ENCODE peak calls at places on chromosomes 3 and 15, in seven cellular contexts. D, F, O, R, P, X and Z are unnamed samples.
A peak's percentile ranks its signal among the peaks of the same experiment; 100 is the strongest.

GRCh38 chr3:31237887-31238286 is 294.8 kb upstream of the STT3B start:
- ATAC-seq in D (no peak), F (no peak), O (no peak), R (no peak), P (no peak), X (no peak), Z (no peak)

GRCh38 chr3:185702564-185703225 is 116.6 kb downstream of the SENP2 start:
- ATAC-seq in D (no peak), F (peak; percentile 70), O (no peak), R (no peak), P (peak; percentile 50), X (no peak), Z (no peak)

GRCh38 chr3:155154255-155154654 is 74.1 kb downstream of the MME start:
- ATAC-seq in D (no peak), F (no peak), O (no peak), R (no peak), P (no peak), X (no peak), Z (no peak)

GRCh38 chr15:89630260-89630659 is 25.0 kb downstream of the KIF7 start:
- ATAC-seq in D (no peak), F (no peak), O (no peak), R (no peak), P (no peak), X (no peak), Z (no peak)

GRCh38 chr3:24088782-24089181 is 143.7 kb downstream of the NR1D2 start:
- ATAC-seq in D (no peak), F (no peak), O (no peak), R (no peak), P (peak; percentile 75), X (no peak), Z (no peak)

GRCh38 chr3:4686619-4687018 is 193.5 kb downstream of the ITPR1 start:
- ATAC-seq in D (no peak), F (no peak), O (no peak), R (no peak), P (no peak), X (peak; percentile 23), Z (no peak)

GRCh38 chr3:124787490-124788195 is 57.4 kb downstream of the UMPS start:
- ATAC-seq in D (peak; percentile 6), F (no peak), O (no peak), R (no peak), P (peak; percentile 9), X (no peak), Z (no peak)

GRCh38 chr15:80034633-80035032 is 24.8 kb upstream of the ZFAND6 start:
- ATAC-seq in D (no peak), F (no peak), O (no peak), R (no peak), P (no peak), X (no peak), Z (no peak)

GRCh38 chr3:40290396-40290795 is 19.1 kb upstream of the EIF1B start:
- ATAC-seq in D (no peak), F (no peak), O (peak; percentile 71), R (peak; percentile 70), P (peak; percentile 29), X (no peak), Z (no peak)

GRCh38 chr3:39038165-39038564 is 13.6 kb downstream of the SCN11A start:
- ATAC-seq in D (no peak), F (no peak), O (no peak), R (no peak), P (no peak), X (no peak), Z (no peak)

GRCh38 chr3:194205675-194206133 is 69.8 kb downstream of the HES1 start:
- ATAC-seq in D (no peak), F (no peak), O (no peak), R (no peak), P (peak; percentile 47), X (peak; percentile 77), Z (no peak)

GRCh38 chr15:29054171-29055045 is 168.6 kb downstream of the APBA2 start:
- ATAC-seq in D (no peak), F (no peak), O (no peak), R (no peak), P (no peak), X (no peak), Z (no peak)

GRCh38 chr3:127908202-127908601 is 6.8 kb upstream of the KBTBD12 start:
- ATAC-seq in D (no peak), F (no peak), O (no peak), R (no peak), P (peak; percentile 67), X (peak; percentile 49), Z (peak; percentile 47)

DNA sequence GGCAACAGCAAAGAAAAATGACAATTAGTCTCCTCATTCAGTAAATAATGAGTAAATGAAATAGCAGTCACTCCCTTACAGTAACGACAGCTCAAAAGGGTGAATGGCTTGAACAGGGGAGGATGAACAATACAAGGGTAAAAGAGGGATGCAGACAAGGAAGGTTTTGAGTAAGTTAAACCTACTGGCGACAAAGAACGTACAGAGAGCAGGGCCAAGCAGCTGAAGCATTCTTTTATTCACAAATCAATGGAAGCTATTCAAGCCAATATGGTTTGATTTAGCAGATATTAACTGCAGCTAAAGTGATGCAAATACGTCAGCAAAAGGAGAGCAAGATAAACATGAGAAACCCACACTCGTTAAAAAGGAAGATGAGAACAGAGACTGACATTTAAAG is 90.7 kb upstream of the ICE2 start:
- ATAC-seq in D (no peak), F (no peak), O (no peak), R (no peak), P (no peak), X (no peak), Z (no peak)
- H3K27me3 ChIP-seq in D (no peaks in the 10 kb centered on the region), F (peaks cover 12% of the 10 kb centered on the region), O (no peaks in the 10 kb centered on the region), R (no peaks in the 10 kb centered on the region), P (no peaks in the 10 kb centered on the region), X (no peaks in the 10 kb centered on the region), Z (no peaks in the 10 kb centered on the region)

GRCh38 chr15:48974865-48975264 is 11.1 kb upstream of the SHC4 start:
- ATAC-seq in D (no peak), F (no peak), O (no peak), R (no peak), P (no peak), X (no peak), Z (no peak)

GRCh38 chr15:48978638-48979037 is 14.9 kb upstream of the SHC4 start:
- ATAC-seq in D (no peak), F (no peak), O (no peak), R (no peak), P (no peak), X (no peak), Z (no peak)

GRCh38 chr15:48972750-48973503 is 9.2 kb upstream of the SHC4 start:
- ATAC-seq in D (no peak), F (no peak), O (no peak), R (no peak), P (no peak), X (no peak), Z (no peak)

GRCh38 chr15:48975713-48976419 is 12.1 kb upstream of the SHC4 start:
- ATAC-seq in D (peak; percentile 97), F (peak; percentile 98), O (peak; percentile 93), R (peak; percentile 98), P (peak; percentile 99), X (peak; percentile 98), Z (peak; percentile 93)

GRCh38 chr15:48976444-48977088 is 12.8 kb upstream of the SHC4 start:
- ATAC-seq in D (peak; percentile 11), F (peak; percentile 9), O (no peak), R (peak; percentile 12), P (peak; percentile 57), X (no peak), Z (no peak)
- H3K4me3 ChIP-seq in D (peak overlapping the region; percentile 65), F (peak overlapping the region; percentile 74), O (no peak overlapping the region), R (peak overlapping the region; percentile 62), P (no peak overlapping the region), X (no peak overlapping the region), Z (peak overlapping the region; percentile 55)

GRCh38 chr3:15171096-15171495 is 35.0 kb upstream of the CAPN7 start:
- ATAC-seq in D (no peak), F (no peak), O (no peak), R (no peak), P (peak; percentile 95), X (no peak), Z (no peak)
- H3K27me3 ChIP-seq in D (peaks cover 4% of the 10 kb centered on the region), F (peaks cover 5% of the 10 kb centered on the region), O (peaks cover 15% of the 10 kb centered on the region), R (no peaks in the 10 kb centered on the region), P (no peaks in the 10 kb centered on the region), X (no peaks in the 10 kb centered on the region), Z (no peaks in the 10 kb centered on the region)

DNA sequence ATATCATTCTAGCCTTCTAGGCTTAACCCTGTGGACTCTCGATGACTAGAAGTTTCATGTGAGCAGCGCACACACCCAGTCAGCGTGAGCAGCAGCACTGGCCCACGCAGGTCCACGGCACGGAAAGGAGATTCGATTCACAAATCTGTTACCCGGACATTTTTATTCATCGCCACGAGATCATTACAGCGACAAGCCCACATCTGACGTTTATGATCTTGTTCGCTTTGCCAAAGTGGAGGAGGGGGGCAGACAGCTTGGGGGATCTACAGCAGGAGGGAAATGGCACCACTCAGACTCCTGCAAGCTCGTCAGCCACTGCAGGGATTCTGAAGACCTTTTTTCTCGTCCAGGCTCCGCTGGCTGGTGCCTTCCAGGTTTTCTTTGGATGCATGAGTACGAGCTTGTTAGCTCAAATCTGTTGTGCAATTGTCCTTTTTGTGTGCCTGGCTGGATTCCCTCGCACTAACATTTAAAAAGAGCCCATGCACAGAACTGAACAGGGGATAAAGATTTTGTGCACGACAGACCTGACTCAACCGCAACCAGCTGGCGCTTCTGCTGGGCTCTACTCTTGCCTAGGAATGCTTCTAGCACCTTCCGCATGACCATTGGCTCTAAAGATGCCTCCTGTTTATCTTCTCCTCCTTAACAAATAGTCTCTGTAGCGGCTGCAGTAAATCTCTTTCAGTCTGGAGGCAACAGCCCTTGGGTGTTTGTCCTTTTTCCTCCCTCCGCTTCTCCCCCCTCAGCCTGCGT is 938.5 kb downstream of the MCTP2 start:
- ATAC-seq in D (peak; percentile 56), F (no peak), O (no peak), R (no peak), P (peak; percentile 22), X (no peak), Z (peak; percentile 56)
- H3K4me3 ChIP-seq in D (no peak overlapping the region), F (no peak overlapping the region), O (no peak overlapping the region), R (no peak overlapping the region), P (no peak overlapping the region), X (no peak overlapping the region), Z (peak overlapping the region; percentile 13)

GRCh38 chr15:37102315-37103021 is 2.1 kb upstream of the MEIS2 start:
- ATAC-seq in D (no peak), F (no peak), O (no peak), R (no peak), P (no peak), X (no peak), Z (no peak)
- H3K27me3 ChIP-seq in D (peaks cover 43% of the 10 kb centered on the region), F (peaks cover 5% of the 10 kb centered on the region), O (peaks cover 34% of the 10 kb centered on the region), R (no peaks in the 10 kb centered on the region), P (peaks cover 9% of the 10 kb centered on the region), X (no peaks in the 10 kb centered on the region), Z (no peaks in the 10 kb centered on the region)

GRCh38 chr15:76347507-76348055 is 11.0 kb downstream of the ISL2 start:
- ATAC-seq in D (no peak), F (no peak), O (no peak), R (no peak), P (no peak), X (no peak), Z (no peak)
- H3K4me3 ChIP-seq in D (no peak overlapping the region), F (no peak overlapping the region), O (no peak overlapping the region), R (no peak overlapping the region), P (no peak overlapping the region), X (no peak overlapping the region), Z (peak overlapping the region; percentile 31)